ENCODE peak calls at places on chromosomes 6 and 20, in nine cellular contexts. U, D, E, S, Q, R, A, J and G are unnamed samples.
A peak's percentile ranks its signal among the peaks of the same experiment; 100 is the strongest.

GRCh38 chr6:53250761-53251672 is 97.7 kb downstream of the ELOVL5 start:
- DNase-seq in A (no peak), J (no peak), U (no peak), R (no peak), D (no peak), E (no peak), S (no peak), Q (no peak), G (no peak)

GRCh38 chr6:71480577-71480976 is 192.0 kb downstream of the OGFRL1 start:
- DNase-seq in Q (no peak), E (no peak), A (no peak), S (no peak), R (no peak), U (no peak), D (no peak), J (no peak), G (no peak)

GRCh38 chr20:59808729-59809381 is 124.6 kb downstream of the SYCP2 start:
- DNase-seq in D (no peak), J (no peak), U (no peak), A (peak; percentile 37), Q (no peak), R (peak; percentile 21), E (peak; percentile 64), S (peak; percentile 13), G (no peak)

GRCh38 chr20:2331901-2332565 is 36.2 kb downstream of the TGM3 start:
- DNase-seq in J (no peak), R (no peak), Q (no peak), E (no peak), A (no peak), U (no peak), S (no peak), D (no peak), G (no peak)

GRCh38 chr6:147873826-147874225 is 365.3 kb downstream of the SAMD5 start:
- DNase-seq in E (no peak), U (no peak), Q (no peak), S (no peak), R (no peak), D (no peak), J (no peak), A (no peak), G (no peak)

GRCh38 chr6:147222160-147222838 is 18.1 kb downstream of the STXBP5 start:
- DNase-seq in S (no peak), D (no peak), Q (no peak), E (no peak), A (no peak), U (peak; percentile 30), J (peak; percentile 92), R (no peak), G (no peak)

GRCh38 chr6:73878403-73878802 is 182.4 kb downstream of the CD109 start:
- DNase-seq in R (no peak), E (no peak), A (no peak), Q (no peak), D (no peak), U (no peak), J (no peak), S (no peak), G (no peak)

GRCh38 chr6:37919417-37920157 is 100.1 kb downstream of the ZFAND3 start:
- DNase-seq in A (no peak), E (no peak), Q (no peak), R (no peak), S (no peak), D (no peak), J (no peak), U (no peak), G (no peak)

GRCh38 chr6:87575423-87575822 is 14.4 kb downstream of the RARS2 start:
- DNase-seq in E (no peak), A (no peak), S (no peak), J (no peak), U (no peak), Q (no peak), R (no peak), D (no peak), G (no peak)

GRCh38 chr20:63552481-63553249 is 1.3 kb upstream of the FNDC11 start:
- DNase-seq in J (peak; percentile 85), E (no peak), D (no peak), U (no peak), S (no peak), A (no peak), R (no peak), Q (peak; percentile 29), G (no peak)

GRCh38 chr6:117906905-117907599 is at the start of gene SLC35F1:
- DNase-seq in U (peak; percentile 5), D (no peak), S (peak; percentile 80), R (peak; percentile 40), Q (no peak), J (peak; percentile 26), A (no peak), E (peak; percentile 84), G (peak; percentile 21)

GRCh38 chr20:56810141-56810540 is 181.0 kb downstream of the TFAP2C start:
- DNase-seq in R (no peak), A (no peak), J (no peak), U (no peak), D (no peak), Q (no peak), E (no peak), S (no peak), G (no peak)

GRCh38 chr6:153780011-153780410 is 259.0 kb upstream of the OPRM1 start:
- DNase-seq in Q (no peak), E (no peak), S (no peak), D (no peak), J (no peak), A (no peak), R (no peak), U (no peak), G (no peak)

GRCh38 chr6:113630365-113630737 is 226.8 kb upstream of the MARCKS start:
- DNase-seq in D (no peak), R (no peak), Q (no peak), A (no peak), S (no peak), E (no peak), J (no peak), U (no peak), G (no peak)

GRCh38 chr6:26155066-26155925 is 68.1 kb downstream of the HFE start:
- DNase-seq in Q (no peak), E (no peak), R (no peak), J (peak; percentile 53), S (peak; percentile 51), U (peak; percentile 43), A (peak; percentile 57), D (no peak), G (no peak)

GRCh38 chr6:43247115-43247999 is 4.1 kb downstream of the TTBK1 start:
- DNase-seq in J (peak; percentile 83), U (peak; percentile 58), R (peak; percentile 82), E (no peak), A (peak; percentile 78), S (peak; percentile 96), D (peak; percentile 24), Q (peak; percentile 58), G (peak; percentile 88)

GRCh38 chr20:32772046-32772445 is 9.9 kb downstream of the DNMT3B start:
- DNase-seq in S (no peak), J (no peak), R (no peak), A (no peak), E (no peak), Q (no peak), U (peak; percentile 84), D (no peak), G (no peak)

GRCh38 chr6:56199956-56200355 is 47.4 kb downstream of the COL21A1 start:
- DNase-seq in A (no peak), E (no peak), J (no peak), R (no peak), Q (no peak), S (no peak), D (no peak), U (no peak), G (no peak)

GRCh38 chr20:62540504-62540903 is 64.7 kb upstream of the GATA5 start:
- DNase-seq in D (no peak), J (no peak), U (no peak), A (no peak), R (no peak), Q (no peak), S (no peak), E (no peak), G (peak; percentile 46)
- TF ChIP-seq CTCF in D (no peak), J (peak; percentile 60), U (no peak), A (no peak), R (no peak), Q (peak; percentile 48), S (no peak), E (no peak), G (no peak)

GRCh38 chr6:7579850-7580249 is 10.1 kb upstream of the SNRNP48 start:
- DNase-seq in D (no peak), Q (no peak), U (no peak), R (no peak), E (no peak), A (no peak), J (peak; percentile 75), S (no peak), G (no peak)
- TF ChIP-seq POLR2AphosphoS5 in D (no peak), Q (no peak), U (no peak), R (no peak), E (no peak), A (no peak), J (peak; percentile 68), S (no peak), G (no peak)

GRCh38 chr20:51043811-51044210 is 20.9 kb upstream of the KCNG1 start:
- DNase-seq in R (no peak), U (no peak), Q (no peak), S (no peak), D (no peak), A (peak; percentile 19), E (no peak), J (no peak), G (no peak)

GRCh38 chr20:51042064-51042463 is 19.2 kb upstream of the KCNG1 start:
- DNase-seq in Q (no peak), A (peak; percentile 19), E (no peak), J (no peak), S (no peak), D (no peak), R (no peak), U (no peak), G (no peak)

GRCh38 chr20:51046021-51046985 is 23.4 kb upstream of the KCNG1 start:
- DNase-seq in A (peak; percentile 20), R (peak; percentile 8), J (no peak), U (no peak), S (no peak), D (no peak), E (no peak), Q (no peak), G (no peak)

GRCh38 chr20:51044796-51045195 is 21.9 kb upstream of the KCNG1 start:
- DNase-seq in A (peak; percentile 0), D (no peak), E (no peak), Q (no peak), U (no peak), R (peak; percentile 22), J (no peak), S (no peak), G (peak; percentile 6)

GRCh38 chr20:51042657-51043247 is 19.8 kb upstream of the KCNG1 start:
- DNase-seq in D (peak; percentile 22), J (no peak), R (no peak), E (no peak), S (no peak), U (peak; percentile 54), Q (no peak), A (peak; percentile 3), G (no peak)
- TF ChIP-seq CTCF in D (no peak), J (peak; percentile 44), R (no peak), E (no peak), S (peak; percentile 31), U (peak; percentile 39), Q (peak; percentile 69), A (no peak), G (no peak)

DNA sequence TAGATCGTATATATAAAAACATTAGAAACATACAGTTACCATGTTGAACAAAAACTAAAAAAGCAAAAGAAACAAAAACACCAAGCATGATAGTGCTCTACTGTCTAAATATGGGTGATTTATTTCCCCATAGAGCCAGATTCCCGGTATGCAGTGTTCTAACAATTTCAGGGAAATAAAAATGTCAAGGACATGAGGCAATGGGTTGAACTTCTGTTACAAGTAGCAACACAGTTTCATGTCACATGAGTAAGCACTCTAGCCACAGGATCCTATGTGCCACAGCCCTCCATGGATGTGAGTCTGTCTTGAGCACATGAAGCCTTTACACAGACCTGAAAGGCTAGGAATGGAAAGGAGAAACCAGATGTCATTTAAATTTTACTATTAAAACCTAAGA is 96.0 kb downstream of the MAP3K5 start:
- DNase-seq in R (no peak), A (no peak), S (no peak), U (no peak), J (no peak), D (no peak), Q (no peak), E (no peak), G (no peak)
- TF ChIP-seq POLR2AphosphoS5 in R (no peak), A (no peak), S (no peak), U (no peak), J (no peak), D (no peak), Q (no peak), E (peak; percentile 34), G (peak; percentile 60)